ENCODE peak calls at places on chromosomes 5 and 9, in four cellular contexts. H, P, J and T are unnamed samples.

GRCh38 chr9:136175745-136176290 is 29.1 kb downstream of the LHX3 start:
- DNase-seq in H (no peak), P (no peak), J (no peak), T (no peak)

GRCh38 chr5:15026506-15026905 is 154.9 kb upstream of the ANKH start:
- DNase-seq in H (no peak), P (no peak), J (no peak), T (no peak)

GRCh38 chr5:169742773-169743296 is 105.8 kb downstream of the DOCK2 start:
- DNase-seq in H (no peak), P (no peak), J (no peak), T (peak; percentile 9)

GRCh38 chr5:67050125-67050524 is 146.5 kb downstream of the CD180 start:
- DNase-seq in H (peak; percentile 96), P (no peak), J (no peak), T (no peak)

GRCh38 chr5:159933531-159934485 is 17.5 kb downstream of the ADRA1B start:
- DNase-seq in H (no peak), P (no peak), J (no peak), T (no peak)

GRCh38 chr9:121201045-121201737 is 478 bp downstream of the RAB14 start:
- DNase-seq in H (peak; percentile 74), P (peak; percentile 33), J (no peak), T (peak; percentile 13)

GRCh38 chr5:154157483-154158378 is 32.8 kb upstream of the GALNT10 start:
- DNase-seq in H (no peak), P (no peak), J (no peak), T (no peak)

GRCh38 chr9:13330396-13331004 is 51.0 kb upstream of the MPDZ start:
- DNase-seq in H (no peak), P (no peak), J (no peak), T (no peak)

GRCh38 chr5:32027717-32028321 is 146.3 kb downstream of the GOLPH3 start:
- DNase-seq in H (peak; percentile 7), P (no peak), J (no peak), T (no peak)

GRCh38 chr5:76861616-76862015 is 11.8 kb downstream of the S100Z start:
- DNase-seq in H (no peak), P (no peak), J (no peak), T (no peak)

GRCh38 chr5:145775893-145776444 is 59.2 kb downstream of the PRELID2 start:
- DNase-seq in H (peak; percentile 24), P (no peak), J (no peak), T (no peak)

GRCh38 chr9:112494153-112494552 is 7.5 kb downstream of the KIAA1958 start:
- DNase-seq in H (no peak), P (no peak), J (no peak), T (no peak)

GRCh38 chr9:35364817-35365585 is 124.9 kb upstream of the RUSC2 start:
- DNase-seq in H (no peak), P (no peak), J (no peak), T (no peak)

GRCh38 chr5:80655231-80655784 is 525 bp upstream of the DHFR start:
- DNase-seq in H (peak; percentile 57), P (no peak), J (no peak), T (no peak)

GRCh38 chr9:127148014-127148413 is 25.6 kb upstream of the ANGPTL2 start:
- DNase-seq in H (no peak), P (no peak), J (no peak), T (no peak)

GRCh38 chr5:91027316-91027937 is 355.7 kb downstream of the ARRDC3 start:
- DNase-seq in H (peak; percentile 42), P (no peak), J (no peak), T (peak; percentile 25)

GRCh38 chr9:126773004-126773607 is 31.7 kb upstream of the ZBTB43 start:
- DNase-seq in H (peak; percentile 51), P (no peak), J (no peak), T (no peak)

GRCh38 chr9:124257865-124258764 is at the start of gene NEK6:
- DNase-seq in H (peak; percentile 75), P (no peak), J (no peak), T (no peak)

GRCh38 chr5:14272548-14273205 is 129.5 kb downstream of the TRIO start:
- DNase-seq in H (no peak), P (no peak), J (no peak), T (no peak)

GRCh38 chr5:104859437-104859836 is 1296.8 kb upstream of the NUDT12 start:
- DNase-seq in H (peak; percentile 3), P (no peak), J (no peak), T (no peak)

GRCh38 chr9:133634024-133634691 is 2.0 kb upstream of the DBH start:
- DNase-seq in H (peak; percentile 83), P (no peak), J (no peak), T (peak; percentile 72)

GRCh38 chr5:172478256-172478655 is 23.9 kb upstream of the SH3PXD2B start:
- DNase-seq in H (no peak), P (no peak), J (no peak), T (no peak)

GRCh38 chr5:59039003-59039295 is 456.1 kb downstream of the RAB3C start:
- DNase-seq in H (no peak), P (no peak), J (no peak), T (no peak)

GRCh38 chr9:5876711-5877110 is 14.0 kb upstream of the MLANA start:
- DNase-seq in H (no peak), P (no peak), J (no peak), T (no peak)

GRCh38 chr9:88775559-88775958 is 215.7 kb upstream of the S1PR3 start:
- DNase-seq in H (peak; percentile 14), P (no peak), J (no peak), T (no peak)

GRCh38 chr9:4548796-4549725 is 58.8 kb downstream of the SLC1A1 start:
- DNase-seq in H (peak; percentile 3), P (no peak), J (no peak), T (no peak)

GRCh38 chr9:104009853-104010252 is 84.3 kb upstream of the SMC2 start:
- DNase-seq in H (peak; percentile 2), P (no peak), J (no peak), T (peak; percentile 2)

GRCh38 chr5:37823433-37824152 is 16.2 kb downstream of the GDNF start:
- DNase-seq in H (no peak), P (no peak), J (no peak), T (no peak)